ENCODE peak calls at places on chromosomes 16 and 17, in six cellular contexts. U is AG10803, X is fibroblast of mammary gland, M is left lung, B is AG09309, I is mucosa of descending colon. D is an unnamed sample.

GRCh38 chr16:26705346-26705745 is 361.4 kb upstream of the C16orf82 start:
- DNase-seq in X (no peak), B (no peak), M (no peak), I (no peak), U (no peak), D (no peak)

GRCh38 chr17:50033316-50033715 is 22.6 kb upstream of the ITGA3 start:
- DNase-seq in B (no peak), X (no peak), I (no peak), M (no peak), U (peak), D (no peak)

GRCh38 chr16:65294154-65294553 is 172.3 kb upstream of the CDH11 start:
- DNase-seq in X (no peak), I (no peak), B (no peak), U (no peak), M (no peak), D (no peak)

GRCh38 chr17:55527520-55528118 is 16.4 kb upstream of the SMIM36 start:
- DNase-seq in X (peak), I (peak), U (peak), B (peak), M (no peak), D (no peak)

GRCh38 chr17:62797959-62798358 is 10.2 kb downstream of the MARCHF10 start:
- DNase-seq in U (peak), B (no peak), M (no peak), I (no peak), X (peak), D (no peak)

GRCh38 chr16:82832861-82833260 is 206.1 kb downstream of the CDH13 start:
- DNase-seq in U (peak), M (no peak), B (peak), I (no peak), X (peak), D (no peak)

GRCh38 chr17:35254107-35254802 is 11.4 kb downstream of the SLFN5 start:
- DNase-seq in U (peak), M (no peak), X (peak), I (peak), B (peak), D (peak)

GRCh38 chr17:34665150-34665802 is 85.9 kb downstream of the TMEM132E start:
- DNase-seq in M (no peak), I (no peak), U (no peak), B (no peak), X (no peak), D (no peak)

GRCh38 chr16:84061236-84061830 is 18.7 kb upstream of the SLC38A8 start:
- DNase-seq in B (no peak), M (no peak), X (no peak), U (no peak), I (no peak), D (no peak)

GRCh38 chr17:77453613-77454559 is 313.1 kb downstream of the SEC14L1 start:
- DNase-seq in M (peak), B (no peak), X (no peak), I (peak), U (no peak), D (no peak)

GRCh38 chr16:24149102-24149501 is 107.0 kb upstream of the CACNG3 start:
- DNase-seq in I (no peak), B (no peak), U (no peak), X (no peak), M (no peak), D (no peak)

GRCh38 chr17:63932008-63932561 is at the start of gene CD79B:
- DNase-seq in M (peak), U (no peak), B (no peak), I (peak), X (no peak), D (no peak)

GRCh38 chr17:68198931-68199836 is 48.7 kb upstream of the AMZ2 start:
- DNase-seq in B (no peak), U (no peak), I (no peak), M (peak), X (no peak), D (no peak)

GRCh38 chr17:68197091-68197996 is 50.5 kb upstream of the AMZ2 start:
- DNase-seq in M (no peak), B (no peak), X (no peak), I (peak), U (no peak), D (no peak)

GRCh38 chr17:68199837-68200688 is 47.8 kb upstream of the AMZ2 start:
- DNase-seq in I (peak), X (no peak), U (no peak), B (no peak), M (no peak), D (no peak)

GRCh38 chr17:68196394-68197090 is 51.3 kb upstream of the AMZ2 start:
- DNase-seq in X (no peak), M (no peak), U (no peak), I (no peak), B (no peak), D (no peak)

DNA sequence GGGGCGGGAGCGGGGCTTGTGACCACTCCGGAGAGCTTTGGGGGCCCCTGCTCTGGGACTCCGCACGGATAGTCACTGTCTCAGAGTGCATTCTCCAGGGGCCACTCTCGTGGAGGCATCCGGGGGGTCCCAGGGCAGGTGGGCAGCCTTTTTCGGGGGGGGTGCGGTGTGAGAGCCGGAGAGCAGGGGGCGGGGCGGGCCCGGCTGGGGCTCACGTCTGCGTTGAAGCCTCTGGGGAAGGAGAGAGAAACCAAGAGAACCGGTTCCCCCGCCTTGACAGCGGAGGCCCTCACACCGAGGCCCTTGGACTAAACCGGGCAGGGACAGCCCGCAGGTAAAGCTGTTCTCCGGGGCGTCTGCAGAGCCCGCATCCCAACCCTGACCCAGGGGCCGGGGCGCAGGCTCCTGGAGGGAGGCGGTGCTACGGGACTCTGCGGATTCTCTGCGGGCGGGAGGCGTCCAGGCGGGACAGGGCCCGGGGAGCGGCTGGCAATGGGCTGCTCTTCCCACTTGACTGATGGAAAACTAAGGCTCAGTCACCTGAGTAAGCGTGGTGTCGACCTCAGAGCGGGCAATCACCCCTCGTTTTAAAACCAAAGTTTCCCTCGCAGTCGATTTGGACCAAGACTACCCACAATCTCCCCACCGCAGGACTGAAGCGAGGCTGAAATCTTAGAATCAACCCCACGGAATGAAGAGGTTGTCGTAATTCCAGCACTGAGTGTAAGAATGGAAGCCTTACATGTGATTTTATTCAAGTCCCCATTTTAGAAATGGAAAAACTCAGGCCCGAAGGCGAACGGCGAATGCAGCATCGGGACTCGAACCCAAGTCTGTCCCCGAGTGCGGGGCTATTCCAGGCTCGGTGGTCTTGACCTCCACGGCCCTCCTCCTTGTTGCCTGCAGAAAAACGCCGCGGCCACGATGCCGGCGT is 49.6 kb upstream of the AMZ2 start:
- DNase-seq in M (no peak), X (no peak), B (no peak), U (no peak), I (peak), D (no peak)
- H3K4me3 ChIP-seq in M (no peak), X (no peak), B (no peak), U (no peak), I (no peak), D (no peak)

GRCh38 chr17:71441098-71441497 is 679.7 kb upstream of the SOX9 start:
- DNase-seq in B (peak), X (peak), U (peak), I (peak), M (no peak), D (peak)

GRCh38 chr17:71440513-71440912 is 680.3 kb upstream of the SOX9 start:
- DNase-seq in U (no peak), I (peak), M (peak), B (no peak), X (no peak), D (no peak)

GRCh38 chr17:71436479-71436878 is 684.3 kb upstream of the SOX9 start:
- DNase-seq in I (no peak), U (no peak), B (no peak), M (no peak), X (no peak), D (no peak)

GRCh38 chr17:71437176-71437575 is 683.6 kb upstream of the SOX9 start:
- DNase-seq in M (no peak), X (no peak), B (no peak), I (no peak), U (peak), D (no peak)

DNA sequence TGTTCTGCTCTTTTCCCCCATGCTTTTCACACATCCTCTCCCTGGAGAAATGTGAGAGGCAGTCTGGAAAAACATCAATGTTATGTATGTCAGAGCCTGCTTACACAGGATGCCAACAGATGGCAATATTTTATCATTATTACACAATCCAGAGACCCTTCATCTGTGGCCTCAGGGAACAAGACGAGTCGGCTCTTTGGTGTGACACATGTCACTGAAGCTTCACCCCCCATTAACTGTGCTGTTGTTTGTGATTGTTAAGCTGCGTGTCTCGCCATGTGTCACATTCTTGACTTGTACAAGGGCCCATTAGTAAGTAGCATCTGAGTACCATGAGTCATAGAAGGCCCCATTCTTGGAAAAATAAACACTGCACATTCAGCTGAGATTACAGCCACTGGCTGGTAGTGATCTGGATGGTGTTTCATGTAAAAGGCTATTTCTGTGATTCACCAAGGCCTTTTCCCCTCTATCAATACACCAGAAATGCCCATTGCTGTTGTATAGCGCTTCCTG is 682.1 kb upstream of the SOX9 start:
- DNase-seq in U (peak), B (peak), M (no peak), I (no peak), X (peak), D (peak)
- TF ChIP-seq CTCF in U (no peak), B (no peak), M (no peak), I (no peak), X (no peak), D (no peak)

DNA sequence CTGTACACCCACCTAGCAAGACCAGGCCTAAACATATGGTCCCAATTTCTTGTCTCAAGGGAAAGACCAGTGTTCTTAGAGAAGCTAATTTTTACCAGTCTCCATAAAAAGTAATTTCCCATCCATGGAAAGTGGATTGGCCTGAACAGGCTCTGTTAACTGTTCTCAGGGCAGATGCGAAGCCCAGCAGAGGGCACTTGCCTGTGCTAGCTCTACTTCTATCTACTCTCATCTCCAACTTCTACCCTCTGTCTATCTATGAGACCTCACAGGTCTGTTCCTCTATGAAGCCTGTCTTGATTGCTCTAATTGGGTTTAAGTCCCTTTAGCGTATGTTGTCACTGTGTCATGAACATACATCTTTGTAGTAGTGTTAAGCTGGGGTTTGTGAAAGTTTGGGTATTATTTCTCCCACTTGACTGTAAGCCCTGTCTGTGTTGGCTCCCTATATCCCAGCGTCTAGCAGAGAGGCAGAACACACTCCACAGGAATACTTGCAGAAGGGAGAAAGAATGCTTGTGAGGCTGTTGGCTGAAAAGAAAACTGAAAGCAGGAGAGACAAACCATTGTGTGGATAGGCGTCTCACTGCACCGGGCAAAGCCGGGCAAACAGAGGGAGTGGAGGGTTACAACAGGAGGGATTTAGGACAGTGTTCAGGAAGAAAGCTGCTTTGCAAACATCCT is 167.2 kb upstream of the MAF start:
- DNase-seq in M (no peak), U (peak), I (peak), X (peak), B (no peak), D (no peak)
- H3K4me3 ChIP-seq in M (no peak), U (peak), I (no peak), X (peak), B (peak), D (peak)

DNA sequence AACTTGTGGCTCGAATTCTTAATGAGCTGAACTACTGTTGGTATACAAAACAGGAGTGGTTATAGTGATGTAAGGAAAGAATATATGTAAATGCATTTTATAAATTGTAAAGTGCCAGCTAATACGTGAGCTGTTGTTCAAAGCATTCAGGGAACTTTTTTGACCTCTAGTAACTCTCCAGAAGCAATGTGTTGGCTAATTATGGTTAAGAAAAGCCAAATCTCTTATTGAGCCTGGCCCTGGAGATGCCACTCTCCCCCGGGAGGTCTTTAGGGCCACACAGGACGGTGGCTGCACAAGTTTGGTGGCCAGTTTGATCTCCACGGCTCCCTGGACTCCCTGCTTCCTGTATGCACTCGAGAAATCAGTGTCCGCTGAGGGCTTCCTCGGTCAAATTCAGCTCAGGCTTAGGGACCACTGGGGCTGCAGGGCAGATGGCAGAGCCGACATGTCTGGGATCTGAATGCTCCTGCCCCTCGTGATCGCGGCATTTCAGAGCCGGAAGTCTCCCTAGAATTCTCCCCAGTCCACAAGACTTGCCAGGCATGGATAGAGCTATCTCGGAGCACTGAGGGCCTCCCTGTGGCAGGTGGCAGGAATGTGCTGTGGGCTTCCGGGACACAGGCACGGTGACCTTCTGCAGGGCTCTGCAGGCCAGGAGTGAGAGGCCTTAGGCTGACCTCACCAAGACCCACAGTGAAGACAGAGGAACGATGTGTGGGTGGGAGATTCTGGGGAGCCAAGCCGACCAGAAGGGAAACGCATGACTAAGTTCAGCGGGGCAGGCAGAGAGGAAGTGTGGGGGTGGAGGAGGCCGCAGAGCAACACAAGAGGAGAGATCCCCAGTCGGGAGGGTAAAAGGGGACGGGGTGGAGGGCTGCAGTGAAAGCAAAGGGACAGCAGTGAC is 18.6 kb upstream of the PITPNM3 start:
- DNase-seq in U (peak), B (no peak), I (peak), M (no peak), X (peak), D (peak)
- TF ChIP-seq CTCF in U (peak), B (peak), I (no peak), M (no peak), X (no peak), D (peak)

DNA sequence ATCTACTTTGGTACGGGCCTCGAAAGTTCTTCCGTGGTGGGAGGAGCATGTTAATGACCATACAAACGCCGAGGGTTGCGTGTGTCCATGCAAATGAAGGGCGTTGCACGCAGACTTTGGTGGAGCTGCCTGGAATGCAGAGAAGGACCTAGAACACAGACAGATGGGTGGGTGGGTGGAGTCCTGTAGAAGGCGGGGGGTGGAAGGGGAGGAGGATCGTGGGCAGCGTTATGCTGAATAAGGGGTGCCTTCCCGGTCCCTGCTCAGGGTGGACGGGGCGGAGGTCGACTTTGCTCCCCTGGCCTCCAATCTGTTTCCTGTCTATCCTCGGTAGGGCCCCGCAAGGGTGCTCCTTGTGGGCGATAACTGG is 795 bp upstream of the PAQR4 start:
- DNase-seq in I (peak), X (no peak), B (no peak), U (no peak), M (no peak), D (no peak)
- H3K4me3 ChIP-seq in I (no peak), X (no peak), B (peak), U (no peak), M (peak), D (no peak)

GRCh38 chr16:4290236-4290830 is 17.5 kb upstream of the TFAP4 start:
- DNase-seq in U (peak), X (peak), I (no peak), M (no peak), B (no peak), D (no peak)
- TF ChIP-seq CTCF in U (peak), X (no peak), I (no peak), M (no peak), B (peak), D (peak)

GRCh38 chr17:78825696-78826095 is 14.9 kb downstream of the USP36 start:
- DNase-seq in M (no peak), U (no peak), X (no peak), I (no peak), B (no peak), D (no peak)
- H3K4me3 ChIP-seq in M (no peak), U (no peak), X (no peak), I (no peak), B (no peak), D (no peak)

DNA sequence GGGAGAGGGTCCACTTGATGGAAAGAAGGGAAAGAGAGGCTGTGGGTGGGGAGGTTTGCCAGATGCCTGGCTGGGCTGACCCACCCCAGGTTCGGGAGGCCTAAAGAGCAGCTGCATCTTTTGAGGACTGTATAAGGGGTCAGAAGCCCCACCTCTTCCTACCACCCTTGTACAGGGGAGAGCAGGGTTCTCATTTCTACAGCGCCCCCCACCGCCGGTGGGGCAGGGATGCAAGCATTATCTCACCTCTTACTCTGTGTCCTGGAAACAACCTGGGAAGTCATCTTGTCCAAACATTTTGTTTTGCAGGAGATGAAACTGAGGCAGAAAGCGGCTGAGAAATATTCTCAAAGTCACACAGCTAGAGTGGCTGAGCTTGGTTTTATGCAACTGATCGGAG is 22.5 kb upstream of the CCDC182 start:
- DNase-seq in B (no peak), I (no peak), M (no peak), U (no peak), X (no peak), D (no peak)
- TF ChIP-seq CTCF in B (no peak), I (no peak), M (no peak), U (no peak), X (no peak), D (no peak)

DNA sequence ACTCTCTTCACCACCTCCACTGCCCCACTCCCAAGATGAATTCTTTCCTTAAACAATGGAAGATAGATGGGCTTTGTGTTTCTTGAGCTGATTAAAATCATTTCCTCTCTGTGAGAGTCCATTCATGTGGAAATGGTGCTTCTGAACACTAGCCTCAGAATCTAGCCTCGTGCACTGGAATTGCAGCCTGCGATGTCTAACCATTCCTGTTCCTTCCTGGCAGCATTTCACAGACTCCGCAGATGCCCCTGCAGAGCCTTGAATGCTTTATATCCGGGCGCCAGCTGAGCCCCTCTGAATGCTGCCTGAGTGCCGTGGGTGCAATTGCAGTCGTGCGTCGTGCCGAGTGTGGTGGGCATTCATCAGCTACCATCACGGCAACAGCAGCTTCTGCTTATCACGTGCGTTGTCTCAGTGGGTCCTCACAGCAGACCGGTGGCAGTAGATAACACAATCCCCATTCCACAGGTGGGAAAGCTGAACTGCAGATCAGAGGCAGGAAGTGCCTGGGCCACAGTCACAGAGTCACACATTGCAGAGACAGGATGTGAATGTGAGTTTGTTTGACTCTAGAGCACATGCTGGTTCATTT is 172.8 kb upstream of the WSCD1 start:
- DNase-seq in I (no peak), X (no peak), B (no peak), M (no peak), U (no peak), D (no peak)
- H3K4me3 ChIP-seq in I (no peak), X (no peak), B (no peak), M (no peak), U (no peak), D (no peak)